ENCODE peak calls at places on chromosome 1, in seven cellular contexts. One of them, this sample, is unnamed.

GRCh38 chr1:63794927-63795326 is 21.1 kb downstream of the ROR1 start:
- DNase-seq in choroid plexus epithelial cell: peak
- DNase-seq in Peyer's patch: no peak
- DNase-seq in NCI-H1105: no peak
- DNase-seq in memory B cell: no peak
- DNase-seq in GM12891: no peak
- DNase-seq in HuH-7.5: no peak
- DNase-seq in this sample: no peak

GRCh38 chr1:49765034-49765433 is 258.7 kb downstream of the AGBL4 start:
- DNase-seq in choroid plexus epithelial cell: no peak
- DNase-seq in Peyer's patch: no peak
- DNase-seq in HuH-7.5: no peak
- DNase-seq in GM12891: no peak
- DNase-seq in memory B cell: no peak
- DNase-seq in NCI-H1105: no peak
- DNase-seq in this sample: no peak

GRCh38 chr1:115158181-115158580 is 68.9 kb upstream of the TSPAN2 start:
- DNase-seq in Peyer's patch: no peak
- DNase-seq in HuH-7.5: no peak
- DNase-seq in GM12891: no peak
- DNase-seq in choroid plexus epithelial cell: peak
- DNase-seq in NCI-H1105: no peak
- DNase-seq in memory B cell: no peak
- DNase-seq in this sample: no peak

GRCh38 chr1:46242918-46243317 is 4.6 kb upstream of the RAD54L start:
- DNase-seq in HuH-7.5: no peak
- DNase-seq in NCI-H1105: no peak
- DNase-seq in choroid plexus epithelial cell: no peak
- DNase-seq in memory B cell: no peak
- DNase-seq in GM12891: no peak
- DNase-seq in Peyer's patch: no peak
- DNase-seq in this sample: no peak

GRCh38 chr1:116762781-116763115 is 8.5 kb downstream of the CD2 start:
- DNase-seq in memory B cell: no peak
- DNase-seq in GM12891: no peak
- DNase-seq in choroid plexus epithelial cell: no peak
- DNase-seq in HuH-7.5: no peak
- DNase-seq in NCI-H1105: no peak
- DNase-seq in Peyer's patch: no peak
- DNase-seq in this sample: no peak

GRCh38 chr1:74629283-74629682 is 44.3 kb downstream of the ERICH3 start:
- DNase-seq in HuH-7.5: no peak
- DNase-seq in GM12891: no peak
- DNase-seq in memory B cell: no peak
- DNase-seq in Peyer's patch: no peak
- DNase-seq in choroid plexus epithelial cell: no peak
- DNase-seq in NCI-H1105: no peak
- DNase-seq in this sample: no peak

GRCh38 chr1:86976664-86977063 is 62.2 kb downstream of the HS2ST1 start:
- DNase-seq in Peyer's patch: no peak
- DNase-seq in GM12891: no peak
- DNase-seq in NCI-H1105: no peak
- DNase-seq in memory B cell: no peak
- DNase-seq in choroid plexus epithelial cell: no peak
- DNase-seq in HuH-7.5: no peak
- DNase-seq in this sample: no peak

GRCh38 chr1:7299994-7300393 is 471.1 kb upstream of the VAMP3 start:
- DNase-seq in HuH-7.5: no peak
- DNase-seq in Peyer's patch: no peak
- DNase-seq in choroid plexus epithelial cell: peak
- DNase-seq in memory B cell: no peak
- DNase-seq in NCI-H1105: no peak
- DNase-seq in GM12891: no peak
- DNase-seq in this sample: no peak

GRCh38 chr1:51264470-51264869 is 28.4 kb downstream of the RNF11 start:
- DNase-seq in choroid plexus epithelial cell: peak
- DNase-seq in memory B cell: no peak
- DNase-seq in GM12891: no peak
- DNase-seq in HuH-7.5: no peak
- DNase-seq in Peyer's patch: no peak
- DNase-seq in NCI-H1105: no peak
- DNase-seq in this sample: no peak

This sample was measured in GM18507.